ENCODE peak calls at places on chromosomes 6 and 20, in five cellular contexts. One of them, this sample, is unnamed.

GRCh38 chr6:113359155-113360140 is 497.7 kb upstream of the MARCKS start:
- DNase-seq in left ventricle myocardium inferior: no peak
- DNase-seq in body of pancreas: peak; percentile 26
- DNase-seq in sigmoid colon: no peak
- DNase-seq in fibroblast of lung: no peak
- DNase-seq in this sample: peak; percentile 42

GRCh38 chr6:127069659-127070279 is 48.7 kb upstream of the RSPO3 start:
- DNase-seq in left ventricle myocardium inferior: no peak
- DNase-seq in body of pancreas: no peak
- DNase-seq in sigmoid colon: no peak
- DNase-seq in fibroblast of lung: peak; percentile 51
- DNase-seq in this sample: no peak

GRCh38 chr6:25233226-25233625 is 45.9 kb upstream of the CARMIL1 start:
- DNase-seq in left ventricle myocardium inferior: no peak
- DNase-seq in body of pancreas: no peak
- DNase-seq in sigmoid colon: no peak
- DNase-seq in fibroblast of lung: peak; percentile 47
- DNase-seq in this sample: no peak

GRCh38 chr20:59351148-59352040 is 51.0 kb downstream of the EDN3 start:
- DNase-seq in left ventricle myocardium inferior: no peak
- DNase-seq in body of pancreas: no peak
- DNase-seq in sigmoid colon: no peak
- DNase-seq in fibroblast of lung: no peak
- DNase-seq in this sample: no peak

GRCh38 chr20:64010711-64011237 is 25.2 kb upstream of the C20orf204 start:
- DNase-seq in left ventricle myocardium inferior: no peak
- DNase-seq in body of pancreas: no peak
- DNase-seq in sigmoid colon: no peak
- DNase-seq in fibroblast of lung: peak; percentile 6
- DNase-seq in this sample: no peak

GRCh38 chr6:14792118-14792955 is 453.5 kb upstream of the JARID2 start:
- DNase-seq in left ventricle myocardium inferior: no peak
- DNase-seq in body of pancreas: no peak
- DNase-seq in sigmoid colon: no peak
- DNase-seq in fibroblast of lung: no peak
- DNase-seq in this sample: no peak

GRCh38 chr6:139198529-139199303 is 63.8 kb downstream of the HECA start:
- DNase-seq in left ventricle myocardium inferior: no peak
- DNase-seq in body of pancreas: no peak
- DNase-seq in sigmoid colon: no peak
- DNase-seq in fibroblast of lung: no peak
- DNase-seq in this sample: no peak

GRCh38 chr6:169070506-169071176 is 183.0 kb downstream of the THBS2 start:
- DNase-seq in left ventricle myocardium inferior: peak; percentile 67
- DNase-seq in body of pancreas: peak; percentile 33
- DNase-seq in sigmoid colon: peak; percentile 97
- DNase-seq in fibroblast of lung: peak; percentile 100
- DNase-seq in this sample: peak; percentile 37

GRCh38 chr6:144749263-144749662 is 464.1 kb downstream of the UTRN start:
- DNase-seq in left ventricle myocardium inferior: no peak
- DNase-seq in body of pancreas: no peak
- DNase-seq in sigmoid colon: no peak
- DNase-seq in fibroblast of lung: no peak
- DNase-seq in this sample: no peak

GRCh38 chr20:19692100-19692499 is 66.0 kb upstream of the RIN2 start:
- DNase-seq in left ventricle myocardium inferior: no peak
- DNase-seq in body of pancreas: no peak
- DNase-seq in sigmoid colon: no peak
- DNase-seq in fibroblast of lung: peak; percentile 23
- DNase-seq in this sample: no peak

GRCh38 chr20:50815162-50815989 is 20.5 kb downstream of the BCAS4 start:
- DNase-seq in left ventricle myocardium inferior: no peak
- DNase-seq in body of pancreas: no peak
- DNase-seq in sigmoid colon: no peak
- DNase-seq in fibroblast of lung: peak; percentile 71
- DNase-seq in this sample: no peak

GRCh38 chr6:144702781-144703180 is 417.6 kb downstream of the UTRN start:
- DNase-seq in left ventricle myocardium inferior: no peak
- DNase-seq in body of pancreas: no peak
- DNase-seq in sigmoid colon: no peak
- DNase-seq in fibroblast of lung: no peak
- DNase-seq in this sample: no peak

GRCh38 chr20:25269057-25269832 is 21.4 kb downstream of the PYGB start:
- DNase-seq in left ventricle myocardium inferior: no peak
- DNase-seq in body of pancreas: no peak
- DNase-seq in sigmoid colon: peak; percentile 39
- DNase-seq in fibroblast of lung: no peak
- DNase-seq in this sample: peak; percentile 21

GRCh38 chr20:23132293-23132929 is 46.3 kb upstream of the CD93 start:
- DNase-seq in left ventricle myocardium inferior: no peak
- DNase-seq in body of pancreas: no peak
- DNase-seq in sigmoid colon: peak; percentile 44
- DNase-seq in fibroblast of lung: no peak
- DNase-seq in this sample: no peak

GRCh38 chr6:111738631-111739030 is 133.0 kb upstream of the TRAF3IP2 start:
- DNase-seq in left ventricle myocardium inferior: no peak
- DNase-seq in body of pancreas: no peak
- DNase-seq in sigmoid colon: no peak
- DNase-seq in fibroblast of lung: no peak
- DNase-seq in this sample: no peak

GRCh38 chr6:21801786-21802610 is 208.4 kb downstream of the SOX4 start:
- DNase-seq in left ventricle myocardium inferior: no peak
- DNase-seq in body of pancreas: no peak
- DNase-seq in sigmoid colon: no peak
- DNase-seq in fibroblast of lung: no peak
- DNase-seq in this sample: no peak

GRCh38 chr6:158849899-158850806 is 31.0 kb upstream of the EZR start:
- DNase-seq in left ventricle myocardium inferior: no peak
- DNase-seq in body of pancreas: peak; percentile 41
- DNase-seq in sigmoid colon: no peak
- DNase-seq in fibroblast of lung: peak; percentile 91
- DNase-seq in this sample: peak; percentile 54

GRCh38 chr20:44087051-44087856 is 99.7 kb downstream of the JPH2 start:
- DNase-seq in left ventricle myocardium inferior: no peak
- DNase-seq in body of pancreas: no peak
- DNase-seq in sigmoid colon: peak; percentile 62
- DNase-seq in fibroblast of lung: no peak
- DNase-seq in this sample: no peak

GRCh38 chr6:12162203-12162602 is 128.0 kb upstream of the EDN1 start:
- DNase-seq in left ventricle myocardium inferior: no peak
- DNase-seq in body of pancreas: no peak
- DNase-seq in sigmoid colon: no peak
- DNase-seq in fibroblast of lung: no peak
- DNase-seq in this sample: no peak

GRCh38 chr20:37902504-37903313 is at the start of gene VSTM2L:
- DNase-seq in left ventricle myocardium inferior: no peak
- DNase-seq in body of pancreas: no peak
- DNase-seq in sigmoid colon: peak; percentile 78
- DNase-seq in fibroblast of lung: peak; percentile 72
- DNase-seq in this sample: peak; percentile 34

GRCh38 chr6:109183109-109183508 is 87.8 kb downstream of the CEP57L1 start:
- DNase-seq in left ventricle myocardium inferior: no peak
- DNase-seq in body of pancreas: no peak
- DNase-seq in sigmoid colon: no peak
- DNase-seq in fibroblast of lung: no peak
- DNase-seq in this sample: no peak

GRCh38 chr6:142440603-142441293 is 138.9 kb downstream of the ADGRG6 start:
- DNase-seq in left ventricle myocardium inferior: no peak
- DNase-seq in body of pancreas: no peak
- DNase-seq in sigmoid colon: no peak
- DNase-seq in fibroblast of lung: no peak
- DNase-seq in this sample: no peak

GRCh38 chr20:10111144-10111771 is 76.5 kb downstream of the ANKEF1 start:
- DNase-seq in left ventricle myocardium inferior: no peak
- DNase-seq in body of pancreas: peak; percentile 67
- DNase-seq in sigmoid colon: no peak
- DNase-seq in fibroblast of lung: no peak
- DNase-seq in this sample: peak; percentile 44

DNA sequence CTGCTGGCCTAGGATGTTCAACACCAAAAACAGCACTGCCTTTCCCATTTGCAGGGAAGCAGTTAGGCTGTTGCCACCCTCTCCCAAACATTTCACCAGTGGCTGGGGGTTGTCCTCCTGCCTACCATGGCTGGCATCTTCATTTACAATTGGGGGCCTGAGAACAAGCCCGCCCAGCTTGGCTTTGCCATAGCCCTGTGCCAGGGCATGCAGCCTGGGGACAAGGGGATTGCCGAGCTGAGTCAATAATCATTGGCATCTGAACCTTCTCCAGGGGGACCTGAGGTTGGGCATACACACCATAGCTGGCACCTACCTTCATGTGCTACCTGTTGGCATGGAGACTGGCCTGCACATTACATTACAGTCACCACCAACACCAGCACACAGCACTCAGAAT is 345.1 kb downstream of the KHDRBS2 start:
- DNase-seq in left ventricle myocardium inferior: no peak
- DNase-seq in body of pancreas: no peak
- DNase-seq in sigmoid colon: no peak
- DNase-seq in fibroblast of lung: no peak
- DNase-seq in this sample: no peak
- H3K9me3 ChIP-seq in left ventricle myocardium inferior: peaks cover 15% of the 10 kb centered on the region
- H3K9me3 ChIP-seq in body of pancreas: no peaks in the 10 kb centered on the region
- H3K9me3 ChIP-seq in sigmoid colon: no peaks in the 10 kb centered on the region
- H3K9me3 ChIP-seq in fibroblast of lung: no peaks in the 10 kb centered on the region
- H3K9me3 ChIP-seq in this sample: no peaks in the 10 kb centered on the region

DNA sequence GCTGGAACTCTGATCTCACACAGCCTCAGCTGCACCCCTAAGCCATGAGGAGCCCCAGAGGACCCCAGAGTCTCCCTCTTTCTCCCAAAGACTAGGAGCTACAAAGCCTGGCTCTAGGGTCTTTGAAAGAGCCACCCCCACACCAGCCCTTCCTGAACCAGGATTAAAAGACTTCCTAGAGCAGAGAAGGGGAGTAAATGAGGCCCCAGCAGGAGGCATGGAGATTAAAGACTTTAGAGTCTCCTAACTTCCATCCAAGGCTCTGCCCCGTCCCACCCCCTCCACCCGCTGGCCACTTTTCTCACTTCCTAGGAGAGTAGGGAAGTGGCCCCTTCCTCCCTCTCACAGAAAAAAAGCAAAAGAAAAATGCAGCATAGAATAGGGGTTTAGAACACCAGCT is 1.7 kb downstream of the PREX1 start:
- DNase-seq in left ventricle myocardium inferior: no peak
- DNase-seq in body of pancreas: no peak
- DNase-seq in sigmoid colon: no peak
- DNase-seq in fibroblast of lung: no peak
- DNase-seq in this sample: no peak
- H3K4me1 ChIP-seq in left ventricle myocardium inferior: peaks cover 47% of the 10 kb centered on the region
- H3K4me1 ChIP-seq in body of pancreas: peaks cover 8% of the 10 kb centered on the region
- H3K4me1 ChIP-seq in sigmoid colon: peaks cover 9% of the 10 kb centered on the region
- H3K4me1 ChIP-seq in fibroblast of lung: no peaks in the 10 kb centered on the region
- H3K4me1 ChIP-seq in this sample: peaks cover 48% of the 10 kb centered on the region

GRCh38 chr20:45467861-45468260 is 1.7 kb upstream of the WFDC2 start:
- DNase-seq in left ventricle myocardium inferior: no peak
- DNase-seq in body of pancreas: no peak
- DNase-seq in sigmoid colon: no peak
- DNase-seq in fibroblast of lung: no peak
- DNase-seq in this sample: peak; percentile 70

GRCh38 chr20:45470939-45471338 is 1.4 kb downstream of the WFDC2 start:
- DNase-seq in left ventricle myocardium inferior: no peak
- DNase-seq in body of pancreas: no peak
- DNase-seq in sigmoid colon: no peak
- DNase-seq in fibroblast of lung: no peak
- DNase-seq in this sample: no peak

GRCh38 chr20:45467172-45467571 is 2.4 kb upstream of the WFDC2 start:
- DNase-seq in left ventricle myocardium inferior: no peak
- DNase-seq in body of pancreas: no peak
- DNase-seq in sigmoid colon: no peak
- DNase-seq in fibroblast of lung: no peak
- DNase-seq in this sample: no peak

GRCh38 chr20:45470262-45470931 is 844 bp downstream of the WFDC2 start:
- DNase-seq in left ventricle myocardium inferior: no peak
- DNase-seq in body of pancreas: peak; percentile 65
- DNase-seq in sigmoid colon: peak; percentile 87
- DNase-seq in fibroblast of lung: no peak
- DNase-seq in this sample: peak; percentile 67

DNA sequence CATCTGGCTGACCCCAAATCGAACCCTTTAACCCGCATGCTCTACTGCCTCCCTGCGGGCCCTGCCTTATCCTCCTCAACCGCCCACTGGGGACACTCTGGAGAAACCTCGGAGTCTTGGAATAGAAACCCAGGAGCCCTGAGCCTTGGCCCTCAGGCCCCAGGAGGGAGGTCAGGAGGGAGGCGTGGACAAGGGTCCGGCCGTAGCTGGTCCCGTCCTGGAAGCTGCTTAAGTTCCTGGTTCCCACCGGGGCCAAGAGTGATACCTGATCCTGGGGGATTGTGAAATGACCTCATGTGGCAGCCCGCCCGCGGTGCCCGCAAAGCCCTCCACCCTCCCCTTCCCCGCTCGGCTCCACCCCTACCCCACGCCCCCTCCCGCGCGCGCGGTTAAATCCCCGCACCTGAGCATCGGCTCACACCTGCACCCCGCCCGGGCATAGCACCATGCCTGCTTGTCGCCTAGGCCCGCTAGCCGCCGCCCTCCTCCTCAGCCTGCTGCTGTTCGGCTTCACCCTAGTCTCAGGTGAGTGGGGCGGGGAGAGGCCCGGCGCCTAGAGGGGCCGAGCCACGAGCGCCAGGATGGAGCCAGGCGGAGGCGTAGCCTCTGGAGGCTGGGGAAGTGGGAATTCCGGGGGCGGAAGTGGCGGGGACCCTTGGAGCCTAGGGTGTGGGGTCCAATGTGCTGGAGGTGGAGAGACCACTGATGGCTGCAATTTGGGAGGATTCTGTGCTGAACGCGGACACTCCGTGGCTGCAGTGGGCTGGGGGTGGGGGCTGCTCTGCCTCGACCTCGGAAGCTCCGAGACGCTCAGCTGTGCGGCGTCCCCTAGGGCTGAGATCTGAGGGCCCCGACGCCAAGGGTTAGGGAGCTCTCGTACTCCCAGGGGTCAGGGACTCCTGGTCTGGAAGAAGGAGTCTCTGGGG is at the start of gene WFDC2:
- DNase-seq in left ventricle myocardium inferior: no peak
- DNase-seq in body of pancreas: peak; percentile 69
- DNase-seq in sigmoid colon: peak; percentile 67
- DNase-seq in fibroblast of lung: no peak
- DNase-seq in this sample: peak; percentile 42
- H3K4me3 ChIP-seq in left ventricle myocardium inferior: peak within 1 kb of the TSS; percentile 72
- H3K4me3 ChIP-seq in body of pancreas: peak within 1 kb of the TSS; percentile 21
- H3K4me3 ChIP-seq in sigmoid colon: peak within 1 kb of the TSS; percentile 60
- H3K4me3 ChIP-seq in fibroblast of lung: peak within 1 kb of the TSS; percentile 43
- H3K4me3 ChIP-seq in this sample: peak within 1 kb of the TSS; percentile 48

GRCh38 chr20:57398231-57398821 is 7.1 kb downstream of the RBM38 start:
- DNase-seq in left ventricle myocardium inferior: peak; percentile 42
- DNase-seq in body of pancreas: peak; percentile 67
- DNase-seq in sigmoid colon: peak; percentile 89
- DNase-seq in fibroblast of lung: no peak
- DNase-seq in this sample: peak; percentile 80

GRCh38 chr20:57397004-57397692 is 6.0 kb downstream of the RBM38 start:
- DNase-seq in left ventricle myocardium inferior: peak; percentile 9
- DNase-seq in body of pancreas: no peak
- DNase-seq in sigmoid colon: peak; percentile 66
- DNase-seq in fibroblast of lung: no peak
- DNase-seq in this sample: no peak

GRCh38 chr20:57398901-57399535 is 7.8 kb downstream of the RBM38 start:
- DNase-seq in left ventricle myocardium inferior: no peak
- DNase-seq in body of pancreas: no peak
- DNase-seq in sigmoid colon: peak; percentile 63
- DNase-seq in fibroblast of lung: no peak
- DNase-seq in this sample: no peak

GRCh38 chr20:57396638-57397003 is 5.4 kb downstream of the RBM38 start:
- DNase-seq in left ventricle myocardium inferior: no peak
- DNase-seq in body of pancreas: no peak
- DNase-seq in sigmoid colon: no peak
- DNase-seq in fibroblast of lung: no peak
- DNase-seq in this sample: no peak

GRCh38 chr20:57397693-57398108 is 6.5 kb downstream of the RBM38 start:
- DNase-seq in left ventricle myocardium inferior: peak; percentile 12
- DNase-seq in body of pancreas: no peak
- DNase-seq in sigmoid colon: peak; percentile 75
- DNase-seq in fibroblast of lung: no peak
- DNase-seq in this sample: peak; percentile 43
- H3K9me3 ChIP-seq in left ventricle myocardium inferior: no peaks in the 10 kb centered on the region
- H3K9me3 ChIP-seq in body of pancreas: no peaks in the 10 kb centered on the region
- H3K9me3 ChIP-seq in sigmoid colon: no peaks in the 10 kb centered on the region
- H3K9me3 ChIP-seq in fibroblast of lung: no peaks in the 10 kb centered on the region
- H3K9me3 ChIP-seq in this sample: no peaks in the 10 kb centered on the region

This sample was measured in stomach.